ENCODE peak calls at places on chromosomes 5 and 9, in five cellular contexts. R is right cardiac atrium, Z is tibial artery, E is ovary, P is PC-9. T is an unnamed sample.

GRCh38 chr5:163964650-163965049 is 459.2 kb downstream of the MAT2B start:
- DNase-seq in R (no peak), E (no peak), P (no peak), Z (no peak), T (no peak)

GRCh38 chr9:10268500-10269485 is 344.0 kb downstream of the PTPRD start:
- DNase-seq in E (no peak), P (no peak), Z (no peak), R (no peak), T (no peak)

GRCh38 chr5:166768536-166768935 is 1522.9 kb upstream of the WWC1 start:
- DNase-seq in R (no peak), Z (no peak), E (no peak), P (no peak), T (no peak)

GRCh38 chr9:133802256-133802655 is 64.1 kb upstream of the SARDH start:
- DNase-seq in R (no peak), Z (no peak), P (no peak), E (no peak), T (no peak)

GRCh38 chr5:148014276-148014675 is 49.5 kb upstream of the SPINK5 start:
- DNase-seq in E (no peak), P (no peak), Z (no peak), R (no peak), T (no peak)

GRCh38 chr5:64181440-64181839 is 15.8 kb downstream of the RNF180 start:
- DNase-seq in E (no peak), P (no peak), Z (no peak), R (no peak), T (no peak)

GRCh38 chr9:87193925-87194380 is 246.6 kb upstream of the GAS1 start:
- DNase-seq in R (no peak), Z (no peak), P (no peak), E (no peak), T (no peak)

GRCh38 chr9:92439921-92440750 is 15.9 kb upstream of the OMD start:
- DNase-seq in P (no peak), Z (no peak), E (no peak), R (no peak), T (no peak)

GRCh38 chr5:108529381-108529780 is 147.5 kb upstream of the FBXL17 start:
- DNase-seq in Z (no peak), R (no peak), E (no peak), P (no peak), T (no peak)

GRCh38 chr5:147162740-147163139 is 72.1 kb upstream of the STK32A start:
- DNase-seq in R (no peak), P (no peak), E (no peak), Z (no peak), T (no peak)

GRCh38 chr5:133460172-133460758 is 152.1 kb downstream of the FSTL4 start:
- DNase-seq in R (peak; percentile 64), Z (no peak), E (no peak), P (peak; percentile 21), T (no peak)

GRCh38 chr9:99350461-99350860 is 128.4 kb downstream of the SEC61B start:
- DNase-seq in P (no peak), R (no peak), E (no peak), Z (no peak), T (no peak)

GRCh38 chr5:139475865-139476651 is 5.3 kb downstream of the SMIM33 start:
- DNase-seq in E (no peak), R (no peak), Z (no peak), P (no peak), T (no peak)

GRCh38 chr9:123678038-123678877 is 251.7 kb downstream of the DENND1A start:
- DNase-seq in Z (no peak), E (no peak), R (no peak), P (no peak), T (no peak)

GRCh38 chr5:32595118-32595517 is 9.8 kb downstream of the SUB1 start:
- DNase-seq in E (no peak), R (no peak), Z (no peak), P (no peak), T (no peak)

DNA sequence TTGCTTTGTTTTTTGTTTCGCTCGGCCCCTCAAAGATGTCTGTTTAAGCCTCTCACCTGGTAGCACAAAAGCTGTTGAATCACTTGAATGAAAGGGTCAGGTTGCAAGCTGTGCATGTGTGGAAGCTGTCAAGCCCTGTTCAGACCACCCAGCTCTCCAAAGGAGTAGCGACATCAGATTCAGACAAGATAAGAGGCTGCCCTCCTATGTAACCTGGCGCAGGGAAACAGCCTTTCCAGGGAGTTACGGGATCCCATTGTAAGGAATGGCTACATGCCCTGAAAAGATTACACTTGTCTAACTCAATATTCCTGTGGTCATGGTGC is 2.9 kb downstream of the FREM1 start:
- DNase-seq in Z (no peak), P (no peak), E (no peak), R (no peak), T (no peak)
- H3K27ac ChIP-seq in Z (peak overlapping the region; percentile 63), P (no peak overlapping the region), E (no peak overlapping the region), R (peak overlapping the region; percentile 66), T (no peak overlapping the region)

GRCh38 chr5:154287136-154287535 is 96.6 kb downstream of the GALNT10 start:
- DNase-seq in Z (no peak), R (no peak), P (peak; percentile 65), E (no peak), T (peak; percentile 69)
- H3K4me3 ChIP-seq in Z (no peak overlapping the region), R (no peak overlapping the region), P (peak overlapping the region; percentile 27), E (no peak overlapping the region), T (no peak overlapping the region)

GRCh38 chr5:78591227-78591626 is 57.3 kb downstream of the LHFPL2 start:
- DNase-seq in Z (no peak), E (no peak), R (no peak), P (no peak), T (no peak)
- H3K27ac ChIP-seq in Z (no peak overlapping the region), E (no peak overlapping the region), R (no peak overlapping the region), P (peak overlapping the region; percentile 95), T (no peak overlapping the region)

GRCh38 chr5:91906494-91906893 is 523.4 kb upstream of the ARRDC3 start:
- DNase-seq in R (no peak), E (no peak), Z (no peak), P (no peak), T (no peak)
- H3K4me3 ChIP-seq in R (no peak overlapping the region), E (no peak overlapping the region), Z (no peak overlapping the region), P (no peak overlapping the region), T (no peak overlapping the region)

GRCh38 chr5:172110921-172111873 is 76.8 kb downstream of the STK10 start:
- DNase-seq in E (no peak), R (peak; percentile 74), Z (no peak), P (peak; percentile 42), T (peak; percentile 46)

GRCh38 chr5:172115541-172115982 is 72.5 kb downstream of the STK10 start:
- DNase-seq in Z (no peak), R (no peak), P (no peak), E (no peak), T (no peak)

GRCh38 chr5:172110260-172110815 is 77.7 kb downstream of the STK10 start:
- DNase-seq in R (peak; percentile 57), Z (no peak), P (no peak), E (no peak), T (no peak)

GRCh38 chr5:172114875-172115422 is 73.1 kb downstream of the STK10 start:
- DNase-seq in P (no peak), E (no peak), Z (peak; percentile 58), R (peak; percentile 85), T (peak; percentile 57)

DNA sequence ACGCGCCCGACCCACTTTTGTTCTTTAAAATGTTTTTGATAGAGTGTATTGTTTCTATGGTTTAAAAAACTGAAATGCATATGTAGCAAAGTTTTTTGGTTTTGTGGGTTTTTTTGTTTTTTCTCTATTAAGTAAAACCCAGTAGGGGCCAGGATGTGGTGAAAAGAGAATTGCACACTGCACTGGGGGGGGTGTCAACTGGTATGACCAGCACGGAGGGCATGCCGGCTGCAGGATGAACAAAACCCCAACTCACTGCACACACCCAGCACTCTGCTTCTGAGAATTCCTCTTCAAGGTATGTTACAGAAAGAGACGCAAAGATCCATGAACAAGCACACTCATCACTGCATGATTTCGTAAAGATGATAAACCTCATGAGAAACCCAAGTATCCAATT is 75.0 kb downstream of the STK10 start:
- DNase-seq in R (no peak), P (no peak), Z (no peak), E (no peak), T (no peak)
- H3K27ac ChIP-seq in R (no peak overlapping the region), P (no peak overlapping the region), Z (no peak overlapping the region), E (no peak overlapping the region), T (no peak overlapping the region)

DNA sequence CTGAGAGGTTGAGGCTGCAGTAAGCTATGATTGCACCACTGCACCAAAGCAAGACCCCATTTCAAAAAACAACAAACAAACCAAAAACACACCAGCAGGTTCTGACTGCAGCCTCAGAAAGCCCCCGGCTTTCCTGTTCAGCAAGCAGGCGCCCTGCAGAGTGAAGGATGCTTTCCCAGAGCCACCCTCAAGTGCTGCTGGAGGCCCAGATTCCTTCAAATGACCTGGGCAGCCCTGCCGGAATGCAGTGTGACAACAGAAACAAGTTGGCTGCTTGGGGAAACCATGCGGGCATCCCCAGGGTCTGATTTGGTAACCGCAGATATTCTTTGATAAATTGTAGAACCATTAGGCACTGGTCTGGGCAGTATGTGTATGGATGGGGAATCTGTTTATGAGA is 35.7 kb upstream of the GNE start:
- DNase-seq in P (no peak), E (no peak), R (no peak), Z (no peak), T (no peak)
- H3K4me3 ChIP-seq in P (no peak overlapping the region), E (no peak overlapping the region), R (no peak overlapping the region), Z (no peak overlapping the region), T (no peak overlapping the region)

GRCh38 chr9:121556580-121556979 is 56.9 kb upstream of the GGTA1 start:
- DNase-seq in P (peak; percentile 55), Z (peak; percentile 64), R (peak; percentile 53), E (peak; percentile 53), T (peak; percentile 66)

GRCh38 chr9:121559183-121559582 is 59.5 kb upstream of the GGTA1 start:
- DNase-seq in Z (no peak), R (no peak), P (peak; percentile 47), E (no peak), T (no peak)

GRCh38 chr9:121556082-121556481 is 56.4 kb upstream of the GGTA1 start:
- DNase-seq in R (no peak), Z (no peak), P (no peak), E (no peak), T (no peak)

GRCh38 chr9:121558423-121558950 is 58.8 kb upstream of the GGTA1 start:
- DNase-seq in Z (no peak), R (no peak), E (no peak), P (no peak), T (no peak)

GRCh38 chr9:121557581-121558422 is 58.2 kb upstream of the GGTA1 start:
- DNase-seq in E (peak; percentile 51), Z (peak; percentile 79), P (peak; percentile 87), R (peak; percentile 89), T (peak; percentile 61)
- H3K27ac ChIP-seq in E (no peak overlapping the region), Z (peak overlapping the region; percentile 81), P (peak overlapping the region; percentile 50), R (peak overlapping the region; percentile 77), T (peak overlapping the region; percentile 54)